ENCODE peak calls at places on chromosomes 16 and 17, in ten cellular contexts. I is K562, V is cardiac fibroblast, A is left lung, D is testis, F is prostate gland, T is psoas muscle, N is choroid plexus epithelial cell, Y is spleen, S is foreskin fibroblast. X is an unnamed sample.

GRCh38 chr17:79779088-79779529 is 1.2 kb downstream of the CBX2 start:
- DNase-seq in A (no peak), S (no peak), V (no peak), Y (no peak), F (no peak), N (peak), D (peak), I (peak), T (no peak), X (no peak)

GRCh38 chr17:10126554-10127493 is 71.6 kb downstream of the GAS7 start:
- DNase-seq in F (no peak), T (peak), S (peak), N (peak), V (peak), A (no peak), I (no peak), D (peak), Y (no peak), X (no peak)

GRCh38 chr17:55462711-55463110 is 41.1 kb upstream of the MMD start:
- DNase-seq in I (no peak), D (no peak), V (no peak), Y (no peak), S (no peak), F (no peak), A (no peak), N (no peak), T (no peak), X (no peak)

GRCh38 chr16:54286330-54287017 is at the start of gene IRX3:
- DNase-seq in T (peak), A (peak), S (peak), F (peak), Y (no peak), N (peak), I (no peak), V (peak), D (peak), X (peak)

GRCh38 chr17:45052052-45052772 is 780 bp upstream of the DCAKD start:
- DNase-seq in V (no peak), S (no peak), A (peak), N (peak), I (peak), Y (peak), D (peak), T (peak), F (peak), X (no peak)

GRCh38 chr16:53614346-53614745 is 89.3 kb downstream of the RPGRIP1L start:
- DNase-seq in Y (no peak), N (peak), F (no peak), A (no peak), V (peak), S (no peak), D (no peak), T (no peak), I (no peak), X (no peak)

GRCh38 chr17:67942810-67943209 is 53.5 kb downstream of the C17orf58 start:
- DNase-seq in F (no peak), D (no peak), Y (no peak), N (peak), T (no peak), V (peak), I (peak), S (no peak), A (no peak), X (no peak)

GRCh38 chr16:56898847-56899246 is 33.1 kb upstream of the HERPUD1 start:
- DNase-seq in V (no peak), S (no peak), I (no peak), T (no peak), F (no peak), Y (no peak), N (no peak), A (no peak), D (no peak), X (no peak)

GRCh38 chr16:89574681-89575246 is 794 bp upstream of the CPNE7 start:
- DNase-seq in T (peak), I (peak), N (peak), A (no peak), Y (peak), F (no peak), V (peak), S (peak), D (peak), X (no peak)

GRCh38 chr17:43434902-43435319 is 36.1 kb downstream of the ARL4D start:
- DNase-seq in V (no peak), Y (no peak), I (no peak), S (no peak), T (no peak), N (no peak), D (no peak), A (no peak), F (no peak), X (no peak)

GRCh38 chr17:43428524-43428923 is 29.7 kb downstream of the ARL4D start:
- DNase-seq in N (no peak), T (no peak), D (no peak), I (no peak), V (no peak), A (no peak), F (no peak), S (no peak), Y (no peak), X (no peak)

GRCh38 chr17:43431741-43432523 is 33.1 kb downstream of the ARL4D start:
- DNase-seq in I (no peak), S (no peak), F (no peak), N (peak), A (no peak), V (peak), T (peak), D (no peak), Y (no peak), X (no peak)

GRCh38 chr17:43427362-43428043 is 28.7 kb downstream of the ARL4D start:
- DNase-seq in F (no peak), T (no peak), N (no peak), V (no peak), A (no peak), D (no peak), Y (no peak), S (no peak), I (no peak), X (no peak)

DNA sequence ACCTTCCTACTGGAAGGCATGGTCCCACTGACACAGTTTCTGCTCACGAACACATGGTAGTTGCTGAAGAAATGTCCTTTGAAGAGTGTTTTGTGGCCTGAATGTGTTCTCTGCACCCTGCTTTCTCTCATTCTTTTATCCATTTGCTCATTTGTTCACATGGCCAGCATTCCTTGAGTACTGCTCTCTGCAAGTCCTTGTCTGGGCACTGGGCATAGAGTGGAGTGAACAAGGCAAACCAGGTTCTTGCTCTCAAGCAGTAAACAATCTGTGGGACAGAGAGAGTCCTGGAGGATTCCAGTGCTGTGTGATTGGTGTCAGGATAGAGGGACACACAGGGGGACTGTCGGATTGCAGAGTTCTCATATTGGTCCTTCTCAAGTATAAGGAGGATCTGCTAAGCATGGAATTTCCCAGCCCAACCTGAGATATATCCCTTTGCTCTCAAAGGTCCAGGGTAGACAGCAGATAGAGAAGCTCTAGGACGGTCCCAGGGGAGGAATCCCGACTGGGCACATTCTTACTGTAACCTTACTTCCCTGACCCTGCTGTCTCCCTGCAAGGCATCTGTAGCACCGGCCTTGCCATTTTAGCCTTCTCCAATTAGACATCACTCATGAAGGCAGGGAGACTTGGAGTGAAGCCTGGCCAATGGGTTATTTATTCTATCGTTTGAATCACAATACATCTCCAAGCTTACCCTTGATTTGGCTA is 32.3 kb downstream of the ARL4D start:
- DNase-seq in T (no peak), N (no peak), I (no peak), Y (no peak), V (no peak), S (no peak), F (no peak), D (no peak), A (no peak), X (no peak)
- H3K4me3 ChIP-seq in T (no peak), N (no peak), I (no peak), Y (no peak), V (no peak), S (no peak), F (no peak), D (no peak), A (no peak), X (no peak)

GRCh38 chr17:16968786-16969185 is 3.1 kb downstream of the TNFRSF13B start:
- DNase-seq in T (no peak), Y (no peak), V (no peak), D (no peak), F (no peak), N (no peak), I (no peak), A (no peak), S (no peak), X (no peak)

GRCh38 chr17:16961792-16962191 is 10.1 kb downstream of the TNFRSF13B start:
- DNase-seq in S (no peak), N (no peak), V (no peak), I (no peak), A (no peak), D (no peak), T (no peak), F (no peak), Y (no peak), X (no peak)

GRCh38 chr17:16962804-16963203 is 9.1 kb downstream of the TNFRSF13B start:
- DNase-seq in D (peak), A (no peak), I (no peak), F (no peak), Y (no peak), T (no peak), V (no peak), N (no peak), S (peak), X (no peak)
- TF ChIP-seq CTCF in D (no peak), A (no peak), I (no peak), F (no peak), Y (no peak), T (no peak), V (no peak), N (peak), S (peak), X (no peak)

GRCh38 chr16:83807327-83807709 is 460 bp upstream of the HSBP1 start:
- DNase-seq in V (no peak), Y (no peak), T (no peak), S (no peak), A (no peak), D (no peak), N (no peak), F (no peak), I (no peak), X (no peak)
- H3K4me3 ChIP-seq in V (peak), Y (no peak), T (peak), S (no peak), A (peak), D (peak), N (peak), F (peak), I (peak), X (no peak)

GRCh38 chr17:41455236-41455635 is 11.9 kb downstream of the KRT32 start:
- DNase-seq in T (no peak), S (no peak), N (no peak), V (no peak), Y (no peak), A (no peak), D (no peak), I (no peak), F (no peak), X (no peak)

GRCh38 chr17:41452276-41452675 is 11.5 kb upstream of the KRT38 start:
- DNase-seq in V (no peak), F (no peak), N (no peak), S (no peak), Y (no peak), T (no peak), D (no peak), A (no peak), I (no peak), X (no peak)

GRCh38 chr17:41457656-41458055 is 9.5 kb downstream of the KRT32 start:
- DNase-seq in F (no peak), Y (no peak), A (no peak), I (no peak), T (no peak), D (no peak), S (no peak), N (no peak), V (no peak), X (no peak)

GRCh38 chr17:41453069-41453468 is 12.3 kb upstream of the KRT38 start:
- DNase-seq in F (no peak), S (no peak), D (no peak), T (no peak), V (no peak), Y (no peak), A (no peak), N (no peak), I (no peak), X (no peak)

DNA sequence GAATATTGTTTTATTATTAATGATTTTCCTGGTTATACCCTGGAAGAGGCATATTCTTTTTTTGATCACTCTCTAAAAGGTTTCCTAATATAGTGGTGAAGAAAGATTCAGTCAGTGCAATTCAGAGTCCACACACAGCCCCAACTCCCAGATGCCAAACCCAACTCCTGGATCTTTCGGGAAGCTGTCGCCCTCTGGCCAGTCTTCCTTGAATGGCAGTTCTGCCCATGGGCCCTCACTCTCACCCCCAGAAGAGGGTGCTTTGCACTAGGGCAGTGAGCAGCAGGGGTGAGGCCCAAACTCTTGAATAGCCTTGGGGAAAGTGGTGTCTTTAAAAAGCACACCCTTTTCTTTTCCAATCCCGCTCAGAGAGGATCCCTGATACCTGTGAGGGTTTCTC is 11.0 kb downstream of the KRT32 start:
- DNase-seq in T (no peak), A (no peak), Y (no peak), N (no peak), I (no peak), F (no peak), D (no peak), V (no peak), S (no peak), X (no peak)
- TF ChIP-seq CTCF in T (no peak), A (no peak), Y (no peak), N (peak), I (peak), F (no peak), D (no peak), V (peak), S (no peak), X (no peak)

X was measured in LNCaP clone FGC.